ENCODE peak calls at places on chromosomes 16 and 17, in four cellular contexts. J is omental fat pad, R is fibroblast of mammary gland, E is cardiac muscle cell. F is an unnamed sample.

GRCh38 chr16:85027349-85027967 is at the start of gene KIAA0513:
- DNase-seq in J (peak), R (peak), E (peak), F (peak)

GRCh38 chr16:19130852-19131808 is 17.4 kb downstream of the ITPRIPL2 start:
- DNase-seq in J (no peak), R (peak), E (peak), F (no peak)

GRCh38 chr16:67372664-67373063 is 20.6 kb downstream of the TPPP3 start:
- DNase-seq in J (no peak), R (peak), E (peak), F (no peak)

GRCh38 chr17:36602030-36602737 is 801 bp downstream of the MRM1 start:
- DNase-seq in J (no peak), R (no peak), E (peak), F (no peak)

GRCh38 chr17:16932156-16932555 is 39.8 kb downstream of the TNFRSF13B start:
- DNase-seq in J (no peak), R (no peak), E (no peak), F (no peak)

GRCh38 chr16:14455577-14455976 is 174.5 kb downstream of the PARN start:
- DNase-seq in J (no peak), R (peak), E (no peak), F (no peak)

GRCh38 chr17:63999680-64000531 is 1.8 kb downstream of the PRR29 start:
- DNase-seq in J (peak), R (no peak), E (no peak), F (no peak)

GRCh38 chr17:49523706-49524472 is 28.8 kb downstream of the NGFR start:
- DNase-seq in J (no peak), R (peak), E (no peak), F (peak)

GRCh38 chr16:51971184-51971583 is 575.8 kb downstream of the TOX3 start:
- DNase-seq in J (no peak), R (peak), E (peak), F (no peak)

GRCh38 chr16:20971420-20971819 is 70.8 kb downstream of the LYRM1 start:
- DNase-seq in J (no peak), R (peak), E (no peak), F (no peak)

GRCh38 chr17:5516060-5516792 is 29.9 kb downstream of the MIS12 start:
- DNase-seq in J (no peak), R (peak), E (peak), F (no peak)

GRCh38 chr16:10741844-10742243 is 1.8 kb upstream of the NUBP1 start:
- DNase-seq in J (no peak), R (peak), E (peak), F (no peak)

GRCh38 chr17:47704116-47704515 is 10.2 kb downstream of the TBKBP1 start:
- DNase-seq in J (no peak), R (no peak), E (no peak), F (no peak)

GRCh38 chr17:1344521-1344920 is 55.5 kb downstream of the YWHAE start:
- DNase-seq in J (no peak), R (no peak), E (no peak), F (no peak)

GRCh38 chr17:17570207-17570797 is 21.2 kb downstream of the PEMT start:
- DNase-seq in J (no peak), R (no peak), E (peak), F (peak)

GRCh38 chr16:51651061-51651466 is 500.0 kb upstream of the SALL1 start:
- DNase-seq in J (no peak), R (no peak), E (peak), F (no peak)

GRCh38 chr17:81396278-81396721 is 1.0 kb downstream of the BAHCC1 start:
- DNase-seq in J (no peak), R (peak), E (no peak), F (no peak)

GRCh38 chr17:61072648-61073047 is 327.0 kb upstream of the TBX2 start:
- DNase-seq in J (no peak), R (no peak), E (no peak), F (no peak)

GRCh38 chr17:64689106-64689505 is 27.0 kb upstream of the SMURF2 start:
- DNase-seq in J (no peak), R (no peak), E (no peak), F (no peak)

GRCh38 chr16:25464058-25464457 is 206.4 kb upstream of the ZKSCAN2 start:
- DNase-seq in J (no peak), R (no peak), E (no peak), F (no peak)

DNA sequence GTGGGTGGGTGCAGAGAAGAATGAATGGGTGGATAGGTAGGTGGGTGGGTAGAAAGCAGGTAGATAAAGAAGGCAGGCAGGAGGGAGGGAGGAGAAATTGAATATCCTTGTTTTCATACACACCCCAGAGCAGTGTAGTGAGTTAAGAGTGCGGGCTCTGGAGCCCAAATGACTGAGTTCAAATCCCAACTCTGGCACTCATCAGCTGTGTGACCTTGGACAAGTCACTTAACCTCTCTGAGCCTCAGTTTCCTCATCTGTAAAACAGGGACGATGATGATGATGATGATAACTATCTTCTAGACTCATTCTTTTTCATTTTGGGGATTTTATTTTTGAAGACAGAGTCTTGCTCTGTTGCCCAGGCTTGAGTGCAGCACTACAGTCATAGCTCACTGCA is 2.0 kb upstream of the IL21R start:
- DNase-seq in J (no peak), R (no peak), E (no peak), F (no peak)
- TF ChIP-seq CTCF in J (no peak), R (no peak), E (no peak), F (no peak)

GRCh38 chr16:90002759-90003158 is 16.5 kb downstream of the DBNDD1 start:
- DNase-seq in J (no peak), R (no peak), E (no peak), F (no peak)
- TF ChIP-seq CTCF in J (no peak), R (no peak), E (no peak), F (no peak)

DNA sequence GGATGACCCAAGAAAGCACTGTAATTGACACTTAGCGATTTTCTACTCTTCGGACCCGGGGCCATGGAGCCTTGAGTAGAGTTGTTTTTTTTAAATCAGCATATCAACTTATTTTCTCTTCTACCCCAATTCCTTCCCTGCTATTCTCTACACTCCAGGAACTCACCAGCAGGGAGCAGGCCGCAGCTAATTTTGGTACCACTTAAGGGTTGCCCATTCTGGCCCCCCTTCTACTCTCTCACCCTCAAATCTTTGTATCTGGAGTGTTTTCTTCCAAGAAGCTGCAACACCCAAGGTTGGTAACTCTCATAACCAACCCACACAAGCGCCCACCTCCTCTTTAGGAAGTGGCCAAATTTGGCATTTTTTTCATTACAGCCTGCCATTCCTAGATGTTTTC is 5.5 kb upstream of the ERAL1 start:
- DNase-seq in J (no peak), R (peak), E (no peak), F (no peak)
- TF ChIP-seq CTCF in J (no peak), R (no peak), E (peak), F (peak)

DNA sequence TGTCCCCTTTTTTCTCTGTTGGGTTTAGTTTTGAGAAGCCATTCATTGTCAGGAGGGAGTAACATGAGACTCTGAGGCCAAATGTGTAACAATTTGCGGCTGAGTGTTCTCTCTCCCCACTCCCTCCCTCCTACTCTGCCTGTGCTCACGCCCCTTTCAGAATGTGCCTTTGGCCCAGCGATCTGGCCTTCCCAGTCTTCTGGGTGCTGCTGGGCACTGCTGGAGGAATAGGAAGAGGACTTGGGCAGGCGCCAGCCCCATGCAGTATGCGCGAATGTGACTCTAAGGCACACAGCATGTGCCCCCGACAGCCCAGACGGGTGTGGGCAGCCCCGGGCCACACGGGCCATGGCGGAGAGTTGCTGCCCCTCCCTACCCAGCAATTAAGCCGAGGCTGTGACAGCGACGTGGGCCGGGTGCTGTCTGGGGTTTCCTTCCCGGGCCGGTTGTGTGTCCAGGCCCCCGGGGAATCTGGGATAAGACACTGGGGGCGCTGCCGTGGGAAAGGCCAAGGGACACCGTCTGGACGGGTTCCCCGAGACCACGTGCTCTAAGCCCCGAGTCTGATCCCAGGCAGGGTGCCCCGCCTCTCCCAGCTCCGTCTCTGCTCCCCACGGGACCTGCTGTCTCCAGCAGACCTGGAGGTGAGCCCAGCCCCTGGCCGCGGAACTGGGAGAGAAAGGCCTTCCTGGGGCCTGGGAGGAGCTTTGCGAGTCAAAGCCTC is 92.4 kb downstream of the IRX3 start:
- DNase-seq in J (no peak), R (peak), E (peak), F (no peak)
- TF ChIP-seq CTCF in J (no peak), R (no peak), E (no peak), F (no peak)

GRCh38 chr17:55965051-55965450 is 188.2 kb upstream of the ANKFN1 start:
- DNase-seq in J (no peak), R (no peak), E (no peak), F (no peak)
- TF ChIP-seq CTCF in J (no peak), R (no peak), E (no peak), F (no peak)

DNA sequence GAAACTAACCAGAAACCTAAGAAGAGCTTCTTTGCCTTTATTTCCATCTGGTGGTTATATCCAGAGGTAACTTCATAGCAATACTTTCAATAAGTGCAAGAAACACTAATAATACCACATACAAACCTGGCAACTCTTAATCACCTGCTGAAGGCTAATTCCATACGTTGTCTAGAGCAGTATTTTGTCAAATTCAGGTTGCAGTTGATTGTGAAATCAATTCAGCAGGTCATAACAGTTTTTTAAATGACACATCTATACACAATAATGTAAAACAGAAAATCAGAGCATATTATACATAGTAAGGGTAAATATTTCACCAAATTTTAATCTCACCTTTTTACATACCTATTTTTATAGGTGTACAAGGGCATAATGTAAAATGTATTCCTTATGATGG is 42.0 kb downstream of the CFDP1 start:
- DNase-seq in J (no peak), R (no peak), E (no peak), F (no peak)
- TF ChIP-seq CTCF in J (no peak), R (no peak), E (no peak), F (no peak)

GRCh38 chr16:77434022-77434364 is 841 bp downstream of the ADAMTS18 start:
- DNase-seq in J (no peak), R (no peak), E (no peak), F (no peak)
- TF ChIP-seq CTCF in J (no peak), R (no peak), E (no peak), F (no peak)

F was measured in D721Med.